ENCODE peak calls at places on chromosomes 5 and 9, in ten cellular contexts. One of them, this sample, is unnamed.

GRCh38 chr9:103183569-103184191 is 188.5 kb downstream of the CYLC2 start:
- DNase-seq in posterior cingulate gyrus: no peak
- DNase-seq in activated gamma-delta T cell treated with anti-CD3 and anti-CD28 coated beads, Interleukin-2, amount 50 U/mL, for 16 hours: no peak
- DNase-seq in LoVo: no peak
- DNase-seq in HuH-7: no peak
- DNase-seq in posterior vena cava: no peak
- DNase-seq in neural crest cell: no peak
- DNase-seq in stimulated activated CD4-positive, alpha-beta T cell treated with anti-CD3 and anti-CD28 coated beads, Interleukin-12 subunit alpha, Interleukin-12 subunit beta, amount 100 ng/mL, for 48 hours: no peak
- DNase-seq in Right ventricle myocardium superior: no peak
- DNase-seq in left ventricle myocardium superior: peak; percentile 34
- DNase-seq in this sample: no peak

GRCh38 chr9:81393985-81394811 is 295.1 kb downstream of the TLE1 start:
- DNase-seq in stimulated activated CD4-positive, alpha-beta T cell treated with anti-CD3 and anti-CD28 coated beads, Interleukin-12 subunit alpha, Interleukin-12 subunit beta, amount 100 ng/mL, for 48 hours: no peak
- DNase-seq in Right ventricle myocardium superior: no peak
- DNase-seq in LoVo: no peak
- DNase-seq in posterior cingulate gyrus: no peak
- DNase-seq in posterior vena cava: no peak
- DNase-seq in left ventricle myocardium superior: no peak
- DNase-seq in neural crest cell: no peak
- DNase-seq in HuH-7: peak; percentile 5
- DNase-seq in activated gamma-delta T cell treated with anti-CD3 and anti-CD28 coated beads, Interleukin-2, amount 50 U/mL, for 16 hours: no peak
- DNase-seq in this sample: no peak

GRCh38 chr5:139131062-139131856 is 66.9 kb downstream of the SIL1 start:
- DNase-seq in stimulated activated CD4-positive, alpha-beta T cell treated with anti-CD3 and anti-CD28 coated beads, Interleukin-12 subunit alpha, Interleukin-12 subunit beta, amount 100 ng/mL, for 48 hours: no peak
- DNase-seq in Right ventricle myocardium superior: no peak
- DNase-seq in HuH-7: no peak
- DNase-seq in posterior vena cava: peak; percentile 85
- DNase-seq in neural crest cell: no peak
- DNase-seq in activated gamma-delta T cell treated with anti-CD3 and anti-CD28 coated beads, Interleukin-2, amount 50 U/mL, for 16 hours: no peak
- DNase-seq in left ventricle myocardium superior: peak; percentile 48
- DNase-seq in LoVo: no peak
- DNase-seq in posterior cingulate gyrus: peak; percentile 92
- DNase-seq in this sample: no peak

GRCh38 chr9:96418920-96419690 is 935 bp upstream of the ZNF367 start:
- DNase-seq in neural crest cell: peak; percentile 57
- DNase-seq in left ventricle myocardium superior: peak; percentile 89
- DNase-seq in posterior vena cava: peak; percentile 92
- DNase-seq in stimulated activated CD4-positive, alpha-beta T cell treated with anti-CD3 and anti-CD28 coated beads, Interleukin-12 subunit alpha, Interleukin-12 subunit beta, amount 100 ng/mL, for 48 hours: peak; percentile 49
- DNase-seq in Right ventricle myocardium superior: peak; percentile 88
- DNase-seq in posterior cingulate gyrus: peak; percentile 81
- DNase-seq in activated gamma-delta T cell treated with anti-CD3 and anti-CD28 coated beads, Interleukin-2, amount 50 U/mL, for 16 hours: peak; percentile 29
- DNase-seq in LoVo: peak; percentile 56
- DNase-seq in HuH-7: peak; percentile 52
- DNase-seq in this sample: peak; percentile 79

GRCh38 chr5:82325155-82325554 is 47.0 kb upstream of the RPS23 start:
- DNase-seq in neural crest cell: no peak
- DNase-seq in posterior cingulate gyrus: no peak
- DNase-seq in activated gamma-delta T cell treated with anti-CD3 and anti-CD28 coated beads, Interleukin-2, amount 50 U/mL, for 16 hours: no peak
- DNase-seq in posterior vena cava: no peak
- DNase-seq in LoVo: no peak
- DNase-seq in Right ventricle myocardium superior: no peak
- DNase-seq in stimulated activated CD4-positive, alpha-beta T cell treated with anti-CD3 and anti-CD28 coated beads, Interleukin-12 subunit alpha, Interleukin-12 subunit beta, amount 100 ng/mL, for 48 hours: no peak
- DNase-seq in left ventricle myocardium superior: no peak
- DNase-seq in HuH-7: no peak
- DNase-seq in this sample: no peak

GRCh38 chr5:140221697-140222223 is 46.8 kb downstream of the CYSTM1 start:
- DNase-seq in posterior cingulate gyrus: no peak
- DNase-seq in Right ventricle myocardium superior: no peak
- DNase-seq in stimulated activated CD4-positive, alpha-beta T cell treated with anti-CD3 and anti-CD28 coated beads, Interleukin-12 subunit alpha, Interleukin-12 subunit beta, amount 100 ng/mL, for 48 hours: no peak
- DNase-seq in LoVo: peak; percentile 49
- DNase-seq in HuH-7: no peak
- DNase-seq in neural crest cell: no peak
- DNase-seq in left ventricle myocardium superior: no peak
- DNase-seq in activated gamma-delta T cell treated with anti-CD3 and anti-CD28 coated beads, Interleukin-2, amount 50 U/mL, for 16 hours: no peak
- DNase-seq in posterior vena cava: no peak
- DNase-seq in this sample: no peak

GRCh38 chr5:176735383-176736265 is 74.7 kb upstream of the UNC5A start:
- DNase-seq in LoVo: no peak
- DNase-seq in neural crest cell: no peak
- DNase-seq in Right ventricle myocardium superior: no peak
- DNase-seq in posterior cingulate gyrus: peak; percentile 82
- DNase-seq in stimulated activated CD4-positive, alpha-beta T cell treated with anti-CD3 and anti-CD28 coated beads, Interleukin-12 subunit alpha, Interleukin-12 subunit beta, amount 100 ng/mL, for 48 hours: no peak
- DNase-seq in activated gamma-delta T cell treated with anti-CD3 and anti-CD28 coated beads, Interleukin-2, amount 50 U/mL, for 16 hours: no peak
- DNase-seq in left ventricle myocardium superior: no peak
- DNase-seq in HuH-7: no peak
- DNase-seq in posterior vena cava: peak; percentile 81
- DNase-seq in this sample: no peak

GRCh38 chr5:119019431-119020348 is 31.3 kb upstream of the DTWD2 start:
- DNase-seq in Right ventricle myocardium superior: no peak
- DNase-seq in activated gamma-delta T cell treated with anti-CD3 and anti-CD28 coated beads, Interleukin-2, amount 50 U/mL, for 16 hours: no peak
- DNase-seq in neural crest cell: no peak
- DNase-seq in stimulated activated CD4-positive, alpha-beta T cell treated with anti-CD3 and anti-CD28 coated beads, Interleukin-12 subunit alpha, Interleukin-12 subunit beta, amount 100 ng/mL, for 48 hours: no peak
- DNase-seq in HuH-7: no peak
- DNase-seq in posterior vena cava: no peak
- DNase-seq in LoVo: no peak
- DNase-seq in posterior cingulate gyrus: no peak
- DNase-seq in left ventricle myocardium superior: no peak
- DNase-seq in this sample: no peak

GRCh38 chr5:112210430-112211005 is 208.6 kb downstream of the EPB41L4A start:
- DNase-seq in posterior cingulate gyrus: peak; percentile 70
- DNase-seq in left ventricle myocardium superior: no peak
- DNase-seq in stimulated activated CD4-positive, alpha-beta T cell treated with anti-CD3 and anti-CD28 coated beads, Interleukin-12 subunit alpha, Interleukin-12 subunit beta, amount 100 ng/mL, for 48 hours: no peak
- DNase-seq in LoVo: peak; percentile 29
- DNase-seq in HuH-7: peak; percentile 10
- DNase-seq in posterior vena cava: no peak
- DNase-seq in Right ventricle myocardium superior: no peak
- DNase-seq in neural crest cell: peak; percentile 34
- DNase-seq in activated gamma-delta T cell treated with anti-CD3 and anti-CD28 coated beads, Interleukin-2, amount 50 U/mL, for 16 hours: no peak
- DNase-seq in this sample: no peak

GRCh38 chr5:135842737-135843136 is 8.3 kb downstream of the SLC25A48 start:
- DNase-seq in Right ventricle myocardium superior: no peak
- DNase-seq in posterior cingulate gyrus: no peak
- DNase-seq in neural crest cell: no peak
- DNase-seq in stimulated activated CD4-positive, alpha-beta T cell treated with anti-CD3 and anti-CD28 coated beads, Interleukin-12 subunit alpha, Interleukin-12 subunit beta, amount 100 ng/mL, for 48 hours: no peak
- DNase-seq in left ventricle myocardium superior: no peak
- DNase-seq in activated gamma-delta T cell treated with anti-CD3 and anti-CD28 coated beads, Interleukin-2, amount 50 U/mL, for 16 hours: no peak
- DNase-seq in posterior vena cava: peak; percentile 15
- DNase-seq in LoVo: no peak
- DNase-seq in HuH-7: no peak
- DNase-seq in this sample: no peak

GRCh38 chr5:67268233-67269011 is 71.8 kb upstream of the CD180 start:
- DNase-seq in stimulated activated CD4-positive, alpha-beta T cell treated with anti-CD3 and anti-CD28 coated beads, Interleukin-12 subunit alpha, Interleukin-12 subunit beta, amount 100 ng/mL, for 48 hours: no peak
- DNase-seq in posterior vena cava: peak; percentile 86
- DNase-seq in HuH-7: peak; percentile 37
- DNase-seq in posterior cingulate gyrus: peak; percentile 86
- DNase-seq in neural crest cell: peak; percentile 30
- DNase-seq in LoVo: peak; percentile 26
- DNase-seq in activated gamma-delta T cell treated with anti-CD3 and anti-CD28 coated beads, Interleukin-2, amount 50 U/mL, for 16 hours: no peak
- DNase-seq in left ventricle myocardium superior: peak; percentile 77
- DNase-seq in Right ventricle myocardium superior: peak; percentile 80
- DNase-seq in this sample: no peak

GRCh38 chr9:35826071-35826701 is 2.3 kb downstream of the FAM221B start:
- DNase-seq in posterior vena cava: no peak
- DNase-seq in neural crest cell: no peak
- DNase-seq in left ventricle myocardium superior: no peak
- DNase-seq in HuH-7: peak; percentile 58
- DNase-seq in stimulated activated CD4-positive, alpha-beta T cell treated with anti-CD3 and anti-CD28 coated beads, Interleukin-12 subunit alpha, Interleukin-12 subunit beta, amount 100 ng/mL, for 48 hours: peak; percentile 17
- DNase-seq in activated gamma-delta T cell treated with anti-CD3 and anti-CD28 coated beads, Interleukin-2, amount 50 U/mL, for 16 hours: no peak
- DNase-seq in Right ventricle myocardium superior: no peak
- DNase-seq in LoVo: peak; percentile 48
- DNase-seq in posterior cingulate gyrus: no peak
- DNase-seq in this sample: peak; percentile 46

GRCh38 chr5:160787247-160787646 is 64.8 kb downstream of the ATP10B start:
- DNase-seq in posterior vena cava: no peak
- DNase-seq in HuH-7: peak; percentile 55
- DNase-seq in left ventricle myocardium superior: no peak
- DNase-seq in Right ventricle myocardium superior: no peak
- DNase-seq in stimulated activated CD4-positive, alpha-beta T cell treated with anti-CD3 and anti-CD28 coated beads, Interleukin-12 subunit alpha, Interleukin-12 subunit beta, amount 100 ng/mL, for 48 hours: no peak
- DNase-seq in LoVo: peak; percentile 68
- DNase-seq in activated gamma-delta T cell treated with anti-CD3 and anti-CD28 coated beads, Interleukin-2, amount 50 U/mL, for 16 hours: no peak
- DNase-seq in neural crest cell: no peak
- DNase-seq in posterior cingulate gyrus: no peak
- DNase-seq in this sample: no peak